ENCODE peak calls at places on chromosomes 5 and 9, in nine cellular contexts. H, D, W, O, B, I, N, Q and M are unnamed samples.
A peak's percentile ranks its signal among the peaks of the same experiment; 100 is the strongest.

GRCh38 chr5:61277190-61277589 is 54.9 kb upstream of the ZSWIM6 start:
- DNase-seq in N (peak; percentile 21), D (peak; percentile 13), W (peak; percentile 63), Q (peak; percentile 46), I (no peak), B (no peak), H (no peak), O (peak; percentile 71), M (no peak)

GRCh38 chr5:142263346-142263745 is 61.5 kb downstream of the SPRY4 start:
- DNase-seq in W (no peak), O (no peak), Q (no peak), I (no peak), N (no peak), D (no peak), B (no peak), H (no peak), M (no peak)

GRCh38 chr9:19564396-19565061 is 155.7 kb downstream of the ACER2 start:
- DNase-seq in H (no peak), D (no peak), W (no peak), O (no peak), I (no peak), N (no peak), Q (no peak), B (no peak), M (no peak)

GRCh38 chr9:27408523-27408922 is 111.6 kb upstream of the EQTN start:
- DNase-seq in D (no peak), W (no peak), N (no peak), H (no peak), B (no peak), Q (no peak), I (no peak), O (no peak), M (no peak)

GRCh38 chr5:76291305-76292077 is 111.6 kb upstream of the IQGAP2 start:
- DNase-seq in O (no peak), Q (no peak), W (no peak), H (no peak), D (no peak), I (no peak), B (no peak), N (no peak), M (no peak)

GRCh38 chr5:25056846-25057245 is 412.1 kb upstream of the CDH10 start:
- DNase-seq in I (no peak), N (no peak), W (no peak), Q (no peak), O (no peak), D (no peak), H (no peak), B (no peak), M (no peak)

GRCh38 chr5:144139586-144139985 is 30.9 kb downstream of the YIPF5 start:
- DNase-seq in H (no peak), W (peak; percentile 24), B (no peak), Q (peak; percentile 75), O (peak; percentile 80), N (no peak), I (no peak), D (no peak), M (no peak)

GRCh38 chr9:92657296-92658094 is 12.4 kb downstream of the IPPK start:
- DNase-seq in H (no peak), B (no peak), N (no peak), O (no peak), Q (peak; percentile 68), D (no peak), W (no peak), I (no peak), M (no peak)

GRCh38 chr9:114746591-114746990 is 59.2 kb downstream of the TNFSF15 start:
- DNase-seq in H (no peak), W (no peak), B (no peak), N (no peak), D (no peak), Q (peak; percentile 50), O (peak; percentile 56), I (no peak), M (no peak)

GRCh38 chr9:129954868-129955550 is 88.0 kb downstream of the FNBP1 start:
- DNase-seq in Q (no peak), W (peak; percentile 25), D (no peak), N (no peak), B (no peak), H (no peak), O (peak; percentile 70), I (no peak), M (no peak)

GRCh38 chr9:91711755-91712591 is 238.1 kb downstream of the ROR2 start:
- DNase-seq in W (peak; percentile 2), B (no peak), I (no peak), Q (peak; percentile 49), H (no peak), D (no peak), N (peak; percentile 94), O (peak; percentile 24), M (peak; percentile 57)

GRCh38 chr9:92100237-92100911 is 14.8 kb downstream of the SPTLC1 start:
- DNase-seq in D (peak; percentile 29), H (no peak), W (peak; percentile 74), B (peak; percentile 45), Q (peak; percentile 82), I (no peak), O (peak; percentile 78), N (no peak), M (no peak)

GRCh38 chr9:97831843-97832636 is 21.0 kb upstream of the FOXE1 start:
- DNase-seq in H (no peak), B (no peak), I (no peak), W (no peak), Q (no peak), D (no peak), O (no peak), N (no peak), M (no peak)

GRCh38 chr9:125514468-125514867 is 192.5 kb downstream of the MAPKAP1 start:
- DNase-seq in O (no peak), W (no peak), Q (no peak), N (no peak), D (no peak), H (no peak), I (no peak), B (no peak), M (no peak)

GRCh38 chr9:111458139-111459009 is 25.8 kb downstream of the ECPAS start:
- DNase-seq in H (no peak), I (no peak), N (no peak), O (no peak), W (no peak), D (no peak), B (no peak), Q (peak; percentile 9), M (no peak)

GRCh38 chr9:135926402-135927194 is 19.3 kb upstream of the CAMSAP1 start:
- DNase-seq in D (no peak), H (no peak), B (peak; percentile 69), Q (peak; percentile 82), W (peak; percentile 84), O (peak; percentile 57), N (peak; percentile 72), I (peak; percentile 88), M (peak; percentile 90)

GRCh38 chr9:33354651-33355211 is 47.6 kb downstream of the AQP7 start:
- DNase-seq in D (peak; percentile 59), N (no peak), H (no peak), O (peak; percentile 88), B (peak; percentile 35), I (no peak), Q (no peak), W (peak; percentile 37), M (no peak)

DNA sequence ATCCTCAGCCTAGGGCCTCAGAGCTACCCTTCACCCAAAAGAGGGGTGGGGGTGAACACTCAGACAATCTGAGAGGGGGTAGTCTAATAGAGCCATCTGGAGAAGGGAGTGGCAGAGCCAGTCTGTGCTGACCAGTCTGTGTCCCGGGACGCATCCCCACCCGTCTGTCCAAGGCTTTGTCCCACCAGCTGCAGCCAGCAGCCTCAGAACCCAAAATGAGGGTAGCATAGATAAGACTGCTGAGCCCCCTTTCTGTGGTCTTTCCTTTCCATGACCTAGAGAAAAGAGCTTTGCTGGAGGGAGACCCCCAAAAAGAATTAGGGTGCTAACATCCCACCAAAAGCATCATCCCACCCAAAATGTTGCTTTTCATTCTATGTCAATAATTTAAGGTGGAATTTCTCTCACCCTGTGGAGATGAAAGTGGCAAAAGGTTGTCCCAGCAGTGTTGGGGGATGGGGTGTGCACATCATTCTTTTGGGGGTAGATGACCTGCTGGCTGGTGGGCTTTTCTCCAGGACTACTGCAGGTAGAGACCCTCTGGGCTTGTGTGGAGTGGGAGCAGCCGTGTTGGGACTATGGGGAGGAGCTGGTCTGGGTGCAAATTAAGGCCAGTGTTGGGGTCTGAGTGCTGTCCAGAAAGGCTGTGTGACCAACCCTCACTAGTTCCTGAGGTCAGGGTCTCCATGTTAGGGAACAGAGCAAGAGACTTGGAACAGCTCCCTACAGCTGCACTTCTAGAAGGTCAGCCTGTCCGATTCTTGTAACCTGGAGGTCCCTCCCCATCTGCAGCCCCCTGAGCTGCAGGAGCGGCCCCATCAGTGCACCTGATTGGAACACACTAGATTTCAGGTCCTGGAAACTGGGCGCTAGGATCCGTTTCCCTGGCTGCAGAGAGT is 19.9 kb downstream of the URM1 start:
- DNase-seq in W (no peak), N (no peak), B (no peak), I (no peak), O (no peak), Q (no peak), H (no peak), D (no peak), M (no peak)
- H3K4me3 ChIP-seq in W (no peak overlapping the region), N (no peak overlapping the region), B (no peak overlapping the region), I (no peak overlapping the region), O (no peak overlapping the region), Q (no peak overlapping the region), H (no peak overlapping the region), D (no peak overlapping the region), M (no peak overlapping the region)

GRCh38 chr5:139273572-139274264 is 19.8 kb upstream of the MATR3 start:
- DNase-seq in N (peak; percentile 95), Q (peak; percentile 87), O (peak; percentile 90), B (peak; percentile 94), H (peak; percentile 90), I (peak; percentile 89), W (peak; percentile 85), D (peak; percentile 55), M (peak; percentile 82)
- TF ChIP-seq CTCF in N (peak; percentile 8), Q (no peak), O (peak; percentile 12), B (peak; percentile 45), H (peak; percentile 28), I (peak; percentile 24), W (no peak), D (no peak), M (no peak)

DNA sequence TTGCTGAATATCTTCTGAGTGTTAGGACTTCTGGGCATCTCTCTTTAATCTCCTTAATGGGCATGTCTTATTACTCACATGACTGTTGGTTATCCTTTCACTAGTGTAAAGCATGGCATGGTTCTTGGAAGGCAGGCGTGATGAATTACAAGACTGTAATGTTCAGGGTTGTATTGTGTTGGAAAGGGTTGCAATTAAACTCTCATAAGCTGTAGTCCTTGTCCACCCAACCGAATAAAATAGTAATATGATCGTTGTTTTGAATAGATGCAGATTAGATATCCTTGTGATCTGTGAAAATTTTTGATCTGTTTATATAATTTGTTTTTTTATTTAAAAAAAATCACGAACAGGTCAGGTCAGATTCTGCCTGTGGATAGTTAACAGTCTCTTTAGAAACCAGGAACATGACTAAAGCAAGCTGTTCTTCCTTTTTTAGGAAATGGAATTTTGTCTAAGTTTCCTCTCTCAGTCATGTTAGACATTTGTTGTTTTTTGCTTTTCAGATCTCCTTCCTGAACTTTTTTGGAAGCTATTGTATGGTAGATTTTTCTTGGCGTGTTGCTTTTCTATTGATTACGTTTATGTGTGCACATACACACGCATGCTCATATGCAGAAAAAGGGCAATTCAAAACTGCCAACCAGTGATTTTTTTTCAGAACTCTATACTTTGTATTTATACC is 121.8 kb downstream of the ARHGEF28 start:
- DNase-seq in O (no peak), D (no peak), I (no peak), N (no peak), H (no peak), B (no peak), Q (no peak), W (peak; percentile 32), M (no peak)
- H3K4me3 ChIP-seq in O (no peak overlapping the region), D (no peak overlapping the region), I (no peak overlapping the region), N (no peak overlapping the region), H (no peak overlapping the region), B (no peak overlapping the region), Q (no peak overlapping the region), W (no peak overlapping the region), M (no peak overlapping the region)

GRCh38 chr5:14872070-14872989 is 752 bp upstream of the ANKH start:
- DNase-seq in H (peak; percentile 58), O (peak; percentile 43), Q (peak; percentile 37), B (peak; percentile 65), I (peak; percentile 72), N (peak; percentile 55), W (peak; percentile 41), D (no peak), M (peak; percentile 93)
- TF ChIP-seq CTCF in H (peak; percentile 30), O (peak; percentile 18), Q (no peak), B (no peak), I (no peak), N (no peak), W (peak; percentile 4), D (peak; percentile 12), M (no peak)